ENCODE peak calls at places on chromosomes 12 and 14, in seven cellular contexts. One of them, this sample, is unnamed.

GRCh38 chr12:124420972-124421674 is 126.2 kb downstream of the RFLNA start:
- DNase-seq in NCI-H1105: no peak
- DNase-seq in AG04449: no peak
- DNase-seq in astrocyte of the spinal cord: no peak
- DNase-seq in heart right ventricle: peak; percentile 69
- DNase-seq in MM.1S: no peak
- DNase-seq in natural killer cell: no peak
- DNase-seq in this sample: no peak

GRCh38 chr12:54270345-54270744 is 9.6 kb downstream of the CBX5 start:
- DNase-seq in NCI-H1105: no peak
- DNase-seq in AG04449: no peak
- DNase-seq in astrocyte of the spinal cord: no peak
- DNase-seq in heart right ventricle: no peak
- DNase-seq in MM.1S: no peak
- DNase-seq in natural killer cell: no peak
- DNase-seq in this sample: no peak

GRCh38 chr14:64919618-64920017 is 5.4 kb downstream of the CHURC1 start:
- DNase-seq in NCI-H1105: no peak
- DNase-seq in AG04449: no peak
- DNase-seq in astrocyte of the spinal cord: no peak
- DNase-seq in heart right ventricle: no peak
- DNase-seq in MM.1S: no peak
- DNase-seq in natural killer cell: no peak
- DNase-seq in this sample: no peak

GRCh38 chr14:102799684-102800562 is 22.7 kb downstream of the TRAF3 start:
- DNase-seq in NCI-H1105: no peak
- DNase-seq in AG04449: peak; percentile 95
- DNase-seq in astrocyte of the spinal cord: peak; percentile 88
- DNase-seq in heart right ventricle: no peak
- DNase-seq in MM.1S: no peak
- DNase-seq in natural killer cell: no peak
- DNase-seq in this sample: no peak

GRCh38 chr12:118307069-118307954 is 65.4 kb downstream of the TAOK3 start:
- DNase-seq in NCI-H1105: no peak
- DNase-seq in AG04449: peak; percentile 91
- DNase-seq in astrocyte of the spinal cord: peak; percentile 95
- DNase-seq in heart right ventricle: no peak
- DNase-seq in MM.1S: no peak
- DNase-seq in natural killer cell: no peak
- DNase-seq in this sample: no peak

GRCh38 chr14:76576047-76576741 is 185.1 kb upstream of the VASH1 start:
- DNase-seq in NCI-H1105: peak; percentile 68
- DNase-seq in AG04449: no peak
- DNase-seq in astrocyte of the spinal cord: no peak
- DNase-seq in heart right ventricle: no peak
- DNase-seq in MM.1S: no peak
- DNase-seq in natural killer cell: no peak
- DNase-seq in this sample: no peak

GRCh38 chr12:64039285-64039871 is 182.7 kb downstream of the KICS2 start:
- DNase-seq in NCI-H1105: peak; percentile 78
- DNase-seq in AG04449: no peak
- DNase-seq in astrocyte of the spinal cord: peak; percentile 76
- DNase-seq in heart right ventricle: no peak
- DNase-seq in MM.1S: no peak
- DNase-seq in natural killer cell: no peak
- DNase-seq in this sample: no peak

GRCh38 chr12:93984005-93984404 is 164.4 kb upstream of the PLXNC1 start:
- DNase-seq in NCI-H1105: no peak
- DNase-seq in AG04449: no peak
- DNase-seq in astrocyte of the spinal cord: no peak
- DNase-seq in heart right ventricle: no peak
- DNase-seq in MM.1S: no peak
- DNase-seq in natural killer cell: no peak
- DNase-seq in this sample: no peak

GRCh38 chr12:122411537-122411936 is 10.9 kb downstream of the CLIP1 start:
- DNase-seq in NCI-H1105: no peak
- DNase-seq in AG04449: no peak
- DNase-seq in astrocyte of the spinal cord: no peak
- DNase-seq in heart right ventricle: no peak
- DNase-seq in MM.1S: no peak
- DNase-seq in natural killer cell: no peak
- DNase-seq in this sample: no peak

GRCh38 chr12:57637364-57637763 is 4.4 kb upstream of the B4GALNT1 start:
- DNase-seq in NCI-H1105: no peak
- DNase-seq in AG04449: no peak
- DNase-seq in astrocyte of the spinal cord: no peak
- DNase-seq in heart right ventricle: no peak
- DNase-seq in MM.1S: no peak
- DNase-seq in natural killer cell: no peak
- DNase-seq in this sample: no peak

GRCh38 chr12:76002598-76003262 is 28.8 kb downstream of the PHLDA1 start:
- DNase-seq in NCI-H1105: no peak
- DNase-seq in AG04449: no peak
- DNase-seq in astrocyte of the spinal cord: no peak
- DNase-seq in heart right ventricle: no peak
- DNase-seq in MM.1S: no peak
- DNase-seq in natural killer cell: no peak
- DNase-seq in this sample: no peak

GRCh38 chr12:14678547-14678946 is 17.9 kb downstream of the GUCY2C start:
- DNase-seq in NCI-H1105: no peak
- DNase-seq in AG04449: no peak
- DNase-seq in astrocyte of the spinal cord: no peak
- DNase-seq in heart right ventricle: no peak
- DNase-seq in MM.1S: no peak
- DNase-seq in natural killer cell: no peak
- DNase-seq in this sample: no peak

GRCh38 chr12:16586350-16587109 is 19.4 kb downstream of the LMO3 start:
- DNase-seq in NCI-H1105: no peak
- DNase-seq in AG04449: no peak
- DNase-seq in astrocyte of the spinal cord: peak; percentile 65
- DNase-seq in heart right ventricle: no peak
- DNase-seq in MM.1S: no peak
- DNase-seq in natural killer cell: no peak
- DNase-seq in this sample: no peak

GRCh38 chr12:52027085-52027843 is 20.5 kb downstream of the TAMALIN start:
- DNase-seq in NCI-H1105: no peak
- DNase-seq in AG04449: no peak
- DNase-seq in astrocyte of the spinal cord: no peak
- DNase-seq in heart right ventricle: peak; percentile 64
- DNase-seq in MM.1S: no peak
- DNase-seq in natural killer cell: no peak
- DNase-seq in this sample: no peak

This sample was measured in DND-41.